ENCODE peak calls at places on chromosomes 6 and 20, in seven cellular contexts. L is epithelial cell of proximal tubule; A is NCI-H774; R is effector CD4-positive, alpha-beta T cell; Q is HCT116; K is mucosa of gallbladder; E is neural crest cell. W is an unnamed sample.

GRCh38 chr20:24475356-24475755 is 5.9 kb downstream of the SYNDIG1 start:
- DNase-seq in L (no peak), A (no peak), R (no peak), Q (no peak), K (no peak), E (no peak), W (no peak)

GRCh38 chr6:152301806-152302568 is 335.2 kb downstream of the SYNE1 start:
- DNase-seq in L (peak; percentile 15), A (peak; percentile 87), R (peak; percentile 80), Q (peak; percentile 68), K (peak; percentile 88), E (peak; percentile 82), W (peak; percentile 83)

GRCh38 chr20:44180814-44181213 is 6.2 kb downstream of the JPH2 start:
- DNase-seq in L (no peak), A (no peak), R (no peak), Q (no peak), K (peak; percentile 30), E (no peak), W (peak; percentile 18)

GRCh38 chr6:160398674-160399271 is 50.6 kb downstream of the SLC22A3 start:
- DNase-seq in L (no peak), A (no peak), R (no peak), Q (no peak), K (no peak), E (no peak), W (no peak)

GRCh38 chr6:4644962-4645361 is 131.2 kb upstream of the CDYL start:
- DNase-seq in L (no peak), A (no peak), R (no peak), Q (no peak), K (no peak), E (no peak), W (no peak)

GRCh38 chr6:30007132-30007764 is 53.8 kb upstream of the POLR1H start:
- DNase-seq in L (no peak), A (no peak), R (no peak), Q (no peak), K (peak; percentile 19), E (no peak), W (peak; percentile 51)

GRCh38 chr6:75418233-75418632 is 75.4 kb downstream of the FILIP1 start:
- DNase-seq in L (peak; percentile 97), A (peak; percentile 63), R (no peak), Q (no peak), K (no peak), E (no peak), W (no peak)

GRCh38 chr6:73722318-73723060 is 26.5 kb downstream of the CD109 start:
- DNase-seq in L (no peak), A (no peak), R (no peak), Q (no peak), K (no peak), E (no peak), W (no peak)

GRCh38 chr6:149300563-149300962 is 16.9 kb upstream of the TAB2 start:
- DNase-seq in L (no peak), A (no peak), R (no peak), Q (no peak), K (no peak), E (no peak), W (no peak)

GRCh38 chr6:34676140-34676539 is 20.4 kb downstream of the ILRUN start:
- DNase-seq in L (no peak), A (no peak), R (no peak), Q (no peak), K (no peak), E (no peak), W (no peak)

GRCh38 chr6:109424946-109425345 is 15.5 kb downstream of the PPIL6 start:
- DNase-seq in L (no peak), A (no peak), R (no peak), Q (no peak), K (no peak), E (no peak), W (no peak)

GRCh38 chr6:22447862-22448261 is 121.5 kb upstream of the HDGFL1 start:
- DNase-seq in L (no peak), A (no peak), R (no peak), Q (no peak), K (no peak), E (no peak), W (no peak)

GRCh38 chr20:20369353-20370086 is 1.6 kb downstream of the INSM1 start:
- DNase-seq in L (no peak), A (peak; percentile 47), R (no peak), Q (no peak), K (no peak), E (no peak), W (peak; percentile 61)

GRCh38 chr6:72552938-72553337 is 68.9 kb upstream of the KCNQ5 start:
- DNase-seq in L (no peak), A (no peak), R (no peak), Q (no peak), K (no peak), E (no peak), W (no peak)

GRCh38 chr6:119521251-119521650 is 171.7 kb upstream of the MAN1A1 start:
- DNase-seq in L (no peak), A (no peak), R (no peak), Q (no peak), K (no peak), E (no peak), W (no peak)

GRCh38 chr6:142925575-142926110 is 19.3 kb downstream of the HIVEP2 start:
- DNase-seq in L (no peak), A (no peak), R (no peak), Q (no peak), K (peak; percentile 23), E (no peak), W (no peak)

GRCh38 chr6:26048590-26048989 is 38.6 kb upstream of the HFE start:
- DNase-seq in L (no peak), A (no peak), R (no peak), Q (no peak), K (no peak), E (no peak), W (no peak)

GRCh38 chr6:108690326-108691000 is 129.7 kb downstream of the FOXO3 start:
- DNase-seq in L (no peak), A (no peak), R (no peak), Q (no peak), K (no peak), E (no peak), W (no peak)

GRCh38 chr6:35415065-35415880 is 36.9 kb upstream of the FANCE start:
- DNase-seq in L (no peak), A (peak; percentile 88), R (no peak), Q (no peak), K (peak; percentile 85), E (peak; percentile 34), W (peak; percentile 69)

GRCh38 chr20:49794336-49795124 is 18.1 kb upstream of the SLC9A8 start:
- DNase-seq in L (no peak), A (no peak), R (no peak), Q (no peak), K (peak; percentile 37), E (no peak), W (no peak)

GRCh38 chr6:10733151-10733715 is 10.4 kb downstream of the TMEM14C start:
- DNase-seq in L (no peak), A (no peak), R (no peak), Q (no peak), K (no peak), E (no peak), W (no peak)

GRCh38 chr6:5190467-5190866 is 70.3 kb downstream of the LYRM4 start:
- DNase-seq in L (peak; percentile 96), A (no peak), R (no peak), Q (no peak), K (no peak), E (no peak), W (no peak)

GRCh38 chr6:143555582-143555981 is 44.1 kb upstream of the FUCA2 start:
- DNase-seq in L (no peak), A (no peak), R (no peak), Q (no peak), K (no peak), E (no peak), W (no peak)

GRCh38 chr6:117817499-117817898 is 89.6 kb upstream of the SLC35F1 start:
- DNase-seq in L (no peak), A (no peak), R (no peak), Q (no peak), K (no peak), E (no peak), W (no peak)

GRCh38 chr6:4670295-4670694 is 105.9 kb upstream of the CDYL start:
- DNase-seq in L (no peak), A (no peak), R (no peak), Q (no peak), K (no peak), E (no peak), W (no peak)

GRCh38 chr20:3904857-3905256 is 15.7 kb downstream of the PANK2 start:
- DNase-seq in L (no peak), A (no peak), R (no peak), Q (no peak), K (no peak), E (no peak), W (no peak)

GRCh38 chr6:15263780-15264374 is 18.0 kb downstream of the JARID2 start:
- DNase-seq in L (no peak), A (no peak), R (no peak), Q (no peak), K (no peak), E (no peak), W (no peak)

GRCh38 chr20:35088231-35088794 is 4.3 kb downstream of the TRPC4AP start:
- DNase-seq in L (no peak), A (no peak), R (no peak), Q (no peak), K (no peak), E (no peak), W (no peak)

GRCh38 chr6:21887301-21888185 is 294.0 kb downstream of the SOX4 start:
- DNase-seq in L (no peak), A (peak; percentile 38), R (no peak), Q (no peak), K (peak; percentile 40), E (no peak), W (no peak)

GRCh38 chr20:44084439-44084838 is 102.5 kb downstream of the JPH2 start:
- DNase-seq in L (no peak), A (no peak), R (no peak), Q (no peak), K (no peak), E (no peak), W (no peak)

GRCh38 chr6:30019819-30020218 is 41.2 kb upstream of the POLR1H start:
- DNase-seq in L (no peak), A (no peak), R (no peak), Q (no peak), K (no peak), E (no peak), W (no peak)

GRCh38 chr6:142913511-142914047 is 31.4 kb downstream of the HIVEP2 start:
- DNase-seq in L (no peak), A (no peak), R (peak; percentile 57), Q (no peak), K (peak; percentile 30), E (no peak), W (peak; percentile 37)

GRCh38 chr6:27517238-27517637 is 44.3 kb upstream of the ZNF184 start:
- DNase-seq in L (no peak), A (no peak), R (no peak), Q (no peak), K (no peak), E (no peak), W (no peak)

GRCh38 chr6:36227379-36228344 is 31.1 kb downstream of the BRPF3 start:
- DNase-seq in L (no peak), A (no peak), R (no peak), Q (no peak), K (no peak), E (no peak), W (no peak)

GRCh38 chr6:124373386-124373785 is 569.7 kb downstream of the NKAIN2 start:
- DNase-seq in L (no peak), A (no peak), R (no peak), Q (no peak), K (no peak), E (no peak), W (no peak)

GRCh38 chr6:100665041-100665380 is 200.3 kb upstream of the SIM1 start:
- DNase-seq in L (no peak), A (no peak), R (no peak), Q (no peak), K (no peak), E (no peak), W (no peak)

GRCh38 chr6:101393291-101394251 is at the start of gene GRIK2:
- DNase-seq in L (no peak), A (peak; percentile 76), R (no peak), Q (no peak), K (no peak), E (peak; percentile 63), W (no peak)